ENCODE peak calls at places on chromosomes 5 and 9, in nine cellular contexts. P is NCI-H748 treated with DMSO at 0.1 percent for 48 hours; Y is COR-L47; U is NCI-H2171 treated with DMSO at 0.1 percent for 48 hours; K is activated naive CD4-positive, alpha-beta T cell treated with anti-CD3 and anti-CD28 coated beads, Interleukin-2, amount 50 U/mL, for 16 hours; O is RPMI8226; Q is stimulated activated CD4-positive, alpha-beta T cell treated with anti-CD3 and anti-CD28 coated beads, TNF-alpha, amount 100 ng/mL, for 4 hours; J is hippocampal formation; E is C1 segment of cervical spinal cord. F is an unnamed sample.

GRCh38 chr5:40071870-40072269 is 607.8 kb upstream of the PTGER4 start:
- DNase-seq in P (no peak), Y (no peak), U (no peak), K (no peak), O (no peak), Q (no peak), J (no peak), E (no peak), F (no peak)

GRCh38 chr5:31186672-31187267 is 6.7 kb upstream of the CDH6 start:
- DNase-seq in P (peak), Y (peak), U (peak), K (no peak), O (peak), Q (no peak), J (peak), E (no peak), F (no peak)

GRCh38 chr5:178249191-178249989 is 16.8 kb upstream of the PHYKPL start:
- DNase-seq in P (no peak), Y (no peak), U (no peak), K (no peak), O (peak), Q (no peak), J (no peak), E (no peak), F (no peak)

GRCh38 chr5:4905674-4906528 is 234.2 kb upstream of the ADAMTS16 start:
- DNase-seq in P (no peak), Y (no peak), U (no peak), K (no peak), O (no peak), Q (no peak), J (no peak), E (no peak), F (no peak)

GRCh38 chr5:77908787-77909186 is 132.6 kb upstream of the TBCA start:
- DNase-seq in P (no peak), Y (no peak), U (peak), K (no peak), O (no peak), Q (no peak), J (no peak), E (no peak), F (no peak)

GRCh38 chr5:156686816-156687215 is 163.3 kb upstream of the PPP1R2B start:
- DNase-seq in P (no peak), Y (no peak), U (no peak), K (no peak), O (no peak), Q (no peak), J (no peak), E (no peak), F (no peak)

GRCh38 chr9:114011313-114011712 is 66.8 kb downstream of the AMBP start:
- DNase-seq in P (no peak), Y (no peak), U (no peak), K (no peak), O (no peak), Q (no peak), J (no peak), E (no peak), F (no peak)

GRCh38 chr5:89844548-89844947 is 565.0 kb downstream of the CETN3 start:
- DNase-seq in P (no peak), Y (no peak), U (no peak), K (no peak), O (no peak), Q (no peak), J (no peak), E (no peak), F (no peak)

GRCh38 chr5:38621840-38622513 is 65.5 kb upstream of the LIFR start:
- DNase-seq in P (no peak), Y (no peak), U (no peak), K (no peak), O (no peak), Q (no peak), J (no peak), E (no peak), F (no peak)

GRCh38 chr9:21967707-21968106 is 26.5 kb downstream of the CDKN2A start:
- DNase-seq in P (no peak), Y (no peak), U (no peak), K (no peak), O (no peak), Q (no peak), J (no peak), E (no peak), F (no peak)

GRCh38 chr9:14372437-14373318 is 58.7 kb upstream of the NFIB start:
- DNase-seq in P (no peak), Y (peak), U (no peak), K (no peak), O (no peak), Q (no peak), J (no peak), E (no peak), F (no peak)

GRCh38 chr5:176944276-176944675 is 45.1 kb upstream of the HK3 start:
- DNase-seq in P (no peak), Y (no peak), U (no peak), K (no peak), O (no peak), Q (no peak), J (no peak), E (no peak), F (no peak)

GRCh38 chr9:98101868-98102273 is 17.2 kb downstream of the TRIM14 start:
- DNase-seq in P (no peak), Y (no peak), U (peak), K (peak), O (peak), Q (no peak), J (no peak), E (no peak), F (peak)

GRCh38 chr9:12774861-12775367 is at the start of gene LURAP1L:
- DNase-seq in P (peak), Y (peak), U (peak), K (no peak), O (peak), Q (no peak), J (peak), E (no peak), F (no peak)

GRCh38 chr5:132183723-132184122 is 43.9 kb downstream of the P4HA2 start:
- DNase-seq in P (no peak), Y (no peak), U (no peak), K (no peak), O (no peak), Q (no peak), J (no peak), E (no peak), F (no peak)

GRCh38 chr5:73532195-73532594 is 33.2 kb downstream of the ANKRA2 start:
- DNase-seq in P (no peak), Y (no peak), U (no peak), K (no peak), O (no peak), Q (no peak), J (no peak), E (no peak), F (no peak)

GRCh38 chr5:44875661-44876250 is 67.0 kb downstream of the MRPS30 start:
- DNase-seq in P (no peak), Y (no peak), U (no peak), K (peak), O (peak), Q (no peak), J (no peak), E (no peak), F (peak)

GRCh38 chr9:134367796-134368490 is 41.7 kb downstream of the RXRA start:
- DNase-seq in P (no peak), Y (peak), U (peak), K (no peak), O (peak), Q (no peak), J (no peak), E (no peak), F (no peak)

GRCh38 chr9:106862115-106862945 is 636 bp upstream of the ZNF462 start:
- DNase-seq in P (peak), Y (no peak), U (peak), K (no peak), O (no peak), Q (no peak), J (no peak), E (no peak), F (no peak)

GRCh38 chr5:72046106-72046505 is 61.2 kb upstream of the MAP1B start:
- DNase-seq in P (no peak), Y (no peak), U (no peak), K (no peak), O (no peak), Q (no peak), J (no peak), E (no peak), F (no peak)

GRCh38 chr5:3818612-3819011 is 223.0 kb downstream of the IRX1 start:
- DNase-seq in P (no peak), Y (no peak), U (no peak), K (no peak), O (no peak), Q (no peak), J (no peak), E (no peak), F (no peak)

GRCh38 chr5:112548246-112548982 is 129.3 kb upstream of the EPB41L4A start:
- DNase-seq in P (no peak), Y (no peak), U (no peak), K (no peak), O (no peak), Q (no peak), J (no peak), E (no peak), F (no peak)

GRCh38 chr9:134688661-134689319 is 47.2 kb downstream of the COL5A1 start:
- DNase-seq in P (no peak), Y (no peak), U (no peak), K (no peak), O (no peak), Q (no peak), J (no peak), E (no peak), F (no peak)